ENCODE peak calls at places on chromosomes 11 and 22, in eight cellular contexts. P is endothelial cell of umbilical vein, I is uterus, L is tibial nerve, C is transverse colon, B is ovary, X is spleen, R is right lobe of liver. E is an unnamed sample. For H3K4me1, the result is how much of the 10 kb centered on the place peaks cover.

GRCh38 chr11:80846979-80847378 is 1406.1 kb upstream of the TENM4 start:
- DNase-seq in P (peak), I (no peak), L (no peak), C (no peak), B (no peak), X (no peak), R (no peak), E (no peak)

GRCh38 chr22:28142361-28142801 is 223.3 kb upstream of the PITPNB start:
- DNase-seq in P (peak), I (no peak), L (no peak), C (no peak), B (no peak), X (no peak), R (no peak), E (no peak)

GRCh38 chr11:93740802-93741093 is 547 bp downstream of the TAF1D start:
- DNase-seq in P (peak), I (peak), L (peak), C (peak), B (peak), X (peak), R (peak), E (peak)

GRCh38 chr11:39732002-39732401 is 1727.5 kb downstream of the LRRC4C start:
- DNase-seq in P (no peak), I (no peak), L (no peak), C (no peak), B (no peak), X (no peak), R (no peak), E (no peak)

GRCh38 chr22:43883012-43883661 is 8.7 kb downstream of the PNPLA5 start:
- DNase-seq in P (peak), I (no peak), L (no peak), C (peak), B (no peak), X (peak), R (peak), E (peak)

GRCh38 chr22:46490538-46490937 is 46.9 kb downstream of the CELSR1 start:
- DNase-seq in P (no peak), I (no peak), L (no peak), C (no peak), B (no peak), X (no peak), R (no peak), E (no peak)

GRCh38 chr11:57306941-57307598 is 17.7 kb downstream of the TNKS1BP1 start:
- DNase-seq in P (no peak), I (no peak), L (no peak), C (no peak), B (no peak), X (no peak), R (no peak), E (no peak)

GRCh38 chr11:35250631-35251030 is 111.7 kb downstream of the CD44 start:
- DNase-seq in P (no peak), I (no peak), L (no peak), C (no peak), B (no peak), X (no peak), R (no peak), E (no peak)

GRCh38 chr11:93888026-93888425 is 37.6 kb upstream of the VSTM5 start:
- DNase-seq in P (no peak), I (no peak), L (no peak), C (no peak), B (no peak), X (no peak), R (no peak), E (no peak)

GRCh38 chr11:68549789-68550484 is 89.4 kb downstream of the PPP6R3 start:
- DNase-seq in P (peak), I (no peak), L (no peak), C (no peak), B (no peak), X (no peak), R (no peak), E (no peak)

GRCh38 chr11:1927151-1928037 is 7.9 kb downstream of the TNNT3 start:
- DNase-seq in P (no peak), I (peak), L (no peak), C (no peak), B (no peak), X (no peak), R (peak), E (no peak)

GRCh38 chr11:114036156-114036811 is 23.2 kb upstream of the ZBTB16 start:
- DNase-seq in P (peak), I (peak), L (peak), C (peak), B (peak), X (peak), R (peak), E (peak)

GRCh38 chr11:8905528-8906165 is 5.3 kb upstream of the AKIP1 start:
- DNase-seq in P (no peak), I (no peak), L (no peak), C (no peak), B (no peak), X (no peak), R (no peak), E (no peak)

GRCh38 chr11:116167706-116168458 is 604.9 kb downstream of the BUD13 start:
- DNase-seq in P (no peak), I (no peak), L (no peak), C (no peak), B (no peak), X (no peak), R (no peak), E (no peak)

GRCh38 chr22:24592144-24592845 is 578 bp downstream of the LRRC75B start:
- DNase-seq in P (peak), I (peak), L (no peak), C (peak), B (peak), X (no peak), R (no peak), E (peak)

GRCh38 chr11:82899191-82899820 is 924 bp downstream of the PRCP start:
- DNase-seq in P (peak), I (no peak), L (no peak), C (no peak), B (no peak), X (no peak), R (no peak), E (no peak)

GRCh38 chr22:46045459-46046298 is 68.7 kb upstream of the WNT7B start:
- DNase-seq in P (no peak), I (peak), L (peak), C (peak), B (no peak), X (peak), R (peak), E (peak)

GRCh38 chr11:102142333-102142732 is 32.1 kb downstream of the YAP1 start:
- DNase-seq in P (no peak), I (no peak), L (no peak), C (no peak), B (no peak), X (no peak), R (no peak), E (no peak)

GRCh38 chr11:128613300-128613995 is 26.1 kb upstream of the ETS1 start:
- DNase-seq in P (no peak), I (no peak), L (no peak), C (no peak), B (no peak), X (peak), R (no peak), E (no peak)

GRCh38 chr11:83151274-83151977 is 5.5 kb upstream of the PCF11 start:
- DNase-seq in P (no peak), I (no peak), L (no peak), C (peak), B (no peak), X (no peak), R (no peak), E (no peak)

GRCh38 chr11:16469968-16470367 is 113.6 kb upstream of the SOX6 start:
- DNase-seq in P (no peak), I (no peak), L (no peak), C (no peak), B (no peak), X (no peak), R (no peak), E (no peak)

GRCh38 chr22:29380032-29380781 is 8.2 kb downstream of the AP1B1 start:
- DNase-seq in P (peak), I (no peak), L (no peak), C (no peak), B (no peak), X (no peak), R (no peak), E (no peak)

GRCh38 chr11:19436932-19437331 is 196.2 kb upstream of the E2F8 start:
- DNase-seq in P (no peak), I (no peak), L (no peak), C (no peak), B (no peak), X (no peak), R (no peak), E (no peak)

GRCh38 chr22:17234144-17234623 is 14.9 kb upstream of the ADA2 start:
- DNase-seq in P (no peak), I (no peak), L (no peak), C (no peak), B (no peak), X (peak), R (no peak), E (no peak)

GRCh38 chr11:78080084-78080817 is 589 bp upstream of the NDUFC2 start:
- DNase-seq in P (no peak), I (no peak), L (no peak), C (no peak), B (no peak), X (no peak), R (no peak), E (no peak)

GRCh38 chr11:78081583-78081982 is 1.9 kb upstream of the NDUFC2 start:
- DNase-seq in P (no peak), I (no peak), L (no peak), C (no peak), B (no peak), X (no peak), R (no peak), E (no peak)

GRCh38 chr11:78080818-78081495 is 1.3 kb upstream of the NDUFC2 start:
- DNase-seq in P (peak), I (no peak), L (no peak), C (no peak), B (no peak), X (no peak), R (no peak), E (no peak)

GRCh38 chr11:78078218-78079167 is 1.2 kb downstream of the NDUFC2 start:
- DNase-seq in P (no peak), I (no peak), L (no peak), C (no peak), B (no peak), X (no peak), R (no peak), E (no peak)

GRCh38 chr11:78079232-78080083 is at the start of gene NDUFC2:
- DNase-seq in P (peak), I (peak), L (peak), C (peak), B (peak), X (peak), R (peak), E (peak)
- TF ChIP-seq POLR2A in P (peak), I (peak), L (peak), C (peak), B (peak), X (no peak), R (peak), E (no peak)

GRCh38 chr11:64230985-64231365 is 627 bp downstream of the DNAJC4 start:
- DNase-seq in P (no peak), I (no peak), L (no peak), C (no peak), B (peak), X (no peak), R (no peak), E (no peak)

GRCh38 chr11:64231536-64231935 is 1.2 kb downstream of the DNAJC4 start:
- DNase-seq in P (no peak), I (no peak), L (no peak), C (no peak), B (no peak), X (no peak), R (no peak), E (no peak)

GRCh38 chr11:64229090-64229958 is 1.0 kb upstream of the DNAJC4 start:
- DNase-seq in P (no peak), I (no peak), L (no peak), C (peak), B (peak), X (peak), R (peak), E (no peak)

GRCh38 chr11:64229959-64230208 is 464 bp upstream of the DNAJC4 start:
- DNase-seq in P (no peak), I (no peak), L (no peak), C (no peak), B (no peak), X (no peak), R (no peak), E (no peak)

DNA sequence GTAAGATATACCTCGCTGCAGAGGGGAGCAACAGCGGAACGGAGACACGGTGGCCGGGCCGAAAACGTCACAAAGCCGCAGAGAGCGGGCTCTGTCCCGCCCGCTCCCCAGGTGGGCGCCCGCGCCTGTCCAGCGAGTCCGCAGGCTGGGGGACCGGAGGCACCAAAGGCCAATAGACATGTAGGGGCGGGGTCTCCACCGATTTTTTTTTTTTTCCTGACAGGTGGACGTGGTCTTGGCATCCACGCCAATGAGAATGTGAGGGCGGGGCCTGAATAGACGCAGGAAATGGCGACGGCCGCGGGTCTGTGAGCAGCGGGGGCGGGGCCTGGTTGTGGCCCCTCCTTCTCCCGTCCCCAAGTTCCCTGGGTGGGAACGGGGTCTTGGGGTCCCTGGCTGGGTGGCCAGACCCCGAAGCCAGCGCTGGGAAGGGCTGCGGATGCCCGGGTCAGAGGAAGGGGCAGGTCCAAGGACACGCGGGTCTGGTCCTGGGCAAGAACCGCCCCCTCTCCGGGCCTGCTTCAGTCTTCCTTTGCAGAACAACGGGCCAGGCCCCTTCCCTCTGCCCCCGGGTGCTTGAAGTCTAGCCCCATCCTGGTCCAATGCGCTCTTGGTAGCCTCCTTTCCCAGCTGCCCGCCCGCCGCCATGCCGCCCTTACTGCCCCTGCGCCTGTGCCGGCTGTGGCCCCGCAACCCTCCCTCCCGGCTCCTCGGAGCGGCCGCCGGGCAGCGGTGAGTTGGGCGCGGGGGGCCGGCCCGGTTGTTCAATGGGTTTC is at the start of gene DNAJC4:
- DNase-seq in P (peak), I (peak), L (peak), C (peak), B (peak), X (peak), R (peak), E (peak)
- H3K4me1 ChIP-seq in P (under half), I (under half), L (under half), C (under half), B (under half), X (half or more), R (under half), E (half or more)

DNA sequence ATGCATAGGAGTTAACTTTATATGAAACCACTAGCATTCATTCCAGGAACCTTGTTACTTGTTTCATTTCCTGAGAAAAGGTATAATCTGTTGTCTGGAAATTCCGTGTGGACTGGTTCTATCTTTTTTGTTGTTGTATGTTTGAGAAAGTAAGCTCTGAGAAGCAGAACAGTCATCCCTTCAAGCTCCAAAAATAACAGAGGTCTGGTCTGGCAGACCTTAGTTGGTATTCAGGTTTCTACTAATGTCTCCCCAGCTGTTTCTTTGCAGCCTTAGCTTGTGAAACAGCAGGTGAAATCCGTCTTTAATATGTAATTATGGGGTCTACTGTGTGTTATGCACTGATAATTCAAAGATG is 2.4 kb downstream of the RNF121 start:
- DNase-seq in P (no peak), I (no peak), L (no peak), C (no peak), B (no peak), X (no peak), R (no peak), E (no peak)
- H3K4me3 ChIP-seq in P (peak), I (no peak), L (no peak), C (no peak), B (no peak), X (no peak), R (no peak), E (no peak)

DNA sequence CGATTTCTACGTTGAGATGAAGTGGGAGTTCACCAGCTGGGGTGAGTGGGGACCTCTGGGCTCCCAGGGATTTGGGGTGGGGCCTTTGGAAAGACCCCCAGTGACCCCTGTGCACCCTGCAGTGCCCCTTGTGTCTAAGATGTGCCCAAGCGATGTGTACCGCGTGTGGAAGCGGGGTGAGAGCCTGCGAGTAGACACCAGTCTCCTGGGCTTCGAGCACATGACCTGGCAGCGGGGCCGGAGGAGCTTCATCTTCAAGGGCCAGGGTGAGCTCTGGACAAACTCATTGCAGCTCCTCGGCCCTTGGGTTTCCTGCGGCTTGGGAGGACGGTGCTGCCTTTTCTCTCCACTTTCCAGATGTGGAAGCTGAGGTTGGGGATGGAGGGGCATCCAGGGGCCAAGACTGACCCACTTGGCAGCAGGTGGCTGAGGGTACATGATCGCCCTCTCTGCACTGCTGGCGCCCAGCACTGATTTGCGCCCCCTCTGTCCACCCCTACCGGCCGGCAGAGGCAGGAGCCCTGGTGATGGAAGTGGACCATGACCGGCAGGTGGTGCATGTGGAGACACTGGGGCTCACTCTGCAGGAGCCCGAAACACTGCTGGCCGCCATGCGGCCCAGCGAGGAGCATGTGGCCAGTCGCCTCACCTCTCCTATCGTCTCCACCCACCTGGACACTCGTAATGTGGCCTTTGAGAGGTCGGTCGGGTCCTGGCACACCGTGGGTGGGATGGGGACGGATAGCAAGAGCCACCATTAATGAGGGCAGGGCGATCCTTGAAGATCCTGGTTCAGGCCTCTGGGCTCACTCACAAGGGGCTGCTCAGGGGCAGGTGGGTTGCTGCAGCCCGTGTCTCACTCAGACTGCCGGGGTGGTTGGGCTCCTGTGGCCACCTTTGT is 2.6 kb downstream of the ANKRD13D start:
- DNase-seq in P (no peak), I (no peak), L (no peak), C (no peak), B (no peak), X (peak), R (peak), E (no peak)
- TF ChIP-seq POLR2A in P (no peak), I (no peak), L (no peak), C (no peak), B (no peak), X (no peak), R (no peak), E (no peak)

GRCh38 chr11:86175585-86175984 is 69.0 kb upstream of the EED start:
- DNase-seq in P (no peak), I (no peak), L (no peak), C (no peak), B (no peak), X (no peak), R (no peak), E (no peak)
- H3K4me1 ChIP-seq in P (under half), I (under half), L (under half), C (under half), B (under half), X (under half), R (under half), E (under half)

GRCh38 chr11:74568028-74568427 is 24.4 kb upstream of the POLD3 start:
- DNase-seq in P (no peak), I (no peak), L (no peak), C (no peak), B (no peak), X (no peak), R (no peak), E (no peak)

GRCh38 chr11:74572349-74572748 is 20.0 kb upstream of the POLD3 start:
- DNase-seq in P (no peak), I (no peak), L (no peak), C (no peak), B (no peak), X (no peak), R (no peak), E (no peak)

GRCh38 chr11:74571062-74571399 is 21.4 kb upstream of the POLD3 start:
- DNase-seq in P (no peak), I (no peak), L (no peak), C (no peak), B (no peak), X (no peak), R (no peak), E (no peak)

GRCh38 chr11:74566386-74566960 is 25.9 kb upstream of the POLD3 start:
- DNase-seq in P (no peak), I (no peak), L (no peak), C (no peak), B (no peak), X (no peak), R (peak), E (no peak)

DNA sequence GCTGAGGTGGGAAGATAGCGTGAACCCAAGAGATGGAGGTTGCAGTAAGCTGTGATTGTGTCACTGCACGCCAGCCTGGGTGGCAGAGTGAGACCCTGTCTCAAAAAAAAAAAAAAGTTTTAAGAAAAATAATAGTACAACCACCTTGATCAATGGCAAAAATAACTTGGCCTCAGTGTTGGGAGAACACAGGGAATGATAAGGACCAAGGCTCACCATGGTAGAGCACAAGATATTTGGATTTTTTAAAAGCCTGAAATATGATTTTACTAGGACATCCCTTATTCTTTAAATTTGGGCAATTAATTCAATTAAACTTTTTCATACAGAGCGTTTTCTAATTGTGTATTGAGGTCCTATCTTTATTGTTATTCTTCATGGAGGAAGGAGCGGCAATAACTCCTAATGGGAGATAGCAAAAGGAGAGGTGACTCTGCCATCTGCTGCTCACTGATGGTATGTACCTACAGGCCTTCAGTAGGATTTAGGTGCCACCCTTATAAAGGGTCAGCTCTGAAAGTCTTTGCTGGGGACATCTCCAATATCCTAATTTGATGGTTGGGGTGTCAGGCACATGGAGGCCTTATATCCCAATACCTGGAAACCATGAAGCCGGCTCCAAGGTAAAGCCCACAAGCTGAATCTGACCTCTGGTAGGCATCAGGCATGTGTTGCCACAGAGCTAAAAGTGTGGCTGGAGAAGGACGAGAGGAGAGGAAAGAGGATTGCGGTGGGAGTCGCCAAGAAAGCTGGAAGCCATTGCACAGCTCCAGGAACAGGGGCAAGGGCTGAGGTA is 21.9 kb upstream of the POLD3 start:
- DNase-seq in P (peak), I (peak), L (no peak), C (peak), B (peak), X (no peak), R (no peak), E (peak)
- H3K4me3 ChIP-seq in P (no peak), I (no peak), L (no peak), C (no peak), B (no peak), X (no peak), R (no peak), E (no peak)

GRCh38 chr22:21796863-21797262 is 61.3 kb upstream of the YPEL1 start:
- DNase-seq in P (no peak), I (no peak), L (no peak), C (no peak), B (no peak), X (no peak), R (no peak), E (peak)
- TF ChIP-seq POLR2A in P (no peak), I (no peak), L (no peak), C (no peak), B (no peak), X (no peak), R (no peak), E (peak)